ENCODE peak calls at places on chromosomes 2 and 18, in ten cellular contexts. One of them, this sample, is unnamed. For H3K4me1, the result is how much of the 10 kb centered on the place peaks cover.

GRCh38 chr2:22355816-22356433 is 1029.1 kb upstream of the KLHL29 start:
- DNase-seq in endothelial cell of umbilical vein: no peak
- DNase-seq in adrenal gland: peak
- DNase-seq in neuronal stem cell: peak
- DNase-seq in SJSA1: peak
- DNase-seq in lung: peak
- DNase-seq in IMR-90: peak
- DNase-seq in CD8-positive, alpha-beta memory T cell: no peak
- DNase-seq in cardiac muscle cell: peak
- DNase-seq in tibial nerve: peak
- DNase-seq in this sample: no peak

GRCh38 chr2:78992807-78993517 is 32.5 kb upstream of the REG3G start:
- DNase-seq in endothelial cell of umbilical vein: no peak
- DNase-seq in adrenal gland: no peak
- DNase-seq in neuronal stem cell: no peak
- DNase-seq in SJSA1: no peak
- DNase-seq in lung: no peak
- DNase-seq in IMR-90: no peak
- DNase-seq in CD8-positive, alpha-beta memory T cell: no peak
- DNase-seq in cardiac muscle cell: peak
- DNase-seq in tibial nerve: no peak
- DNase-seq in this sample: no peak

GRCh38 chr2:102142829-102143449 is 393 bp downstream of the IL1R1 start:
- DNase-seq in endothelial cell of umbilical vein: no peak
- DNase-seq in adrenal gland: peak
- DNase-seq in neuronal stem cell: peak
- DNase-seq in SJSA1: no peak
- DNase-seq in lung: peak
- DNase-seq in IMR-90: peak
- DNase-seq in CD8-positive, alpha-beta memory T cell: no peak
- DNase-seq in cardiac muscle cell: no peak
- DNase-seq in tibial nerve: no peak
- DNase-seq in this sample: no peak

GRCh38 chr18:49521251-49521650 is 34.2 kb upstream of the C18orf32 start:
- DNase-seq in endothelial cell of umbilical vein: no peak
- DNase-seq in adrenal gland: no peak
- DNase-seq in neuronal stem cell: no peak
- DNase-seq in SJSA1: no peak
- DNase-seq in lung: no peak
- DNase-seq in IMR-90: no peak
- DNase-seq in CD8-positive, alpha-beta memory T cell: no peak
- DNase-seq in cardiac muscle cell: peak
- DNase-seq in tibial nerve: no peak
- DNase-seq in this sample: no peak

GRCh38 chr2:173860566-173860965 is 104.6 kb downstream of the SP3 start:
- DNase-seq in endothelial cell of umbilical vein: no peak
- DNase-seq in adrenal gland: no peak
- DNase-seq in neuronal stem cell: no peak
- DNase-seq in SJSA1: no peak
- DNase-seq in lung: no peak
- DNase-seq in IMR-90: no peak
- DNase-seq in CD8-positive, alpha-beta memory T cell: no peak
- DNase-seq in cardiac muscle cell: no peak
- DNase-seq in tibial nerve: no peak
- DNase-seq in this sample: no peak

GRCh38 chr2:185823773-185824172 is 85.2 kb downstream of the FSIP2 start:
- DNase-seq in endothelial cell of umbilical vein: no peak
- DNase-seq in adrenal gland: no peak
- DNase-seq in neuronal stem cell: no peak
- DNase-seq in SJSA1: no peak
- DNase-seq in lung: no peak
- DNase-seq in IMR-90: no peak
- DNase-seq in CD8-positive, alpha-beta memory T cell: no peak
- DNase-seq in cardiac muscle cell: no peak
- DNase-seq in tibial nerve: no peak
- DNase-seq in this sample: no peak

GRCh38 chr2:72745679-72746368 is 80.0 kb downstream of the EXOC6B start:
- DNase-seq in endothelial cell of umbilical vein: peak
- DNase-seq in adrenal gland: no peak
- DNase-seq in neuronal stem cell: peak
- DNase-seq in SJSA1: no peak
- DNase-seq in lung: no peak
- DNase-seq in IMR-90: peak
- DNase-seq in CD8-positive, alpha-beta memory T cell: no peak
- DNase-seq in cardiac muscle cell: peak
- DNase-seq in tibial nerve: peak
- DNase-seq in this sample: no peak

GRCh38 chr18:30566877-30567276 is 475.7 kb downstream of the DSC3 start:
- DNase-seq in endothelial cell of umbilical vein: no peak
- DNase-seq in adrenal gland: no peak
- DNase-seq in neuronal stem cell: no peak
- DNase-seq in SJSA1: no peak
- DNase-seq in lung: no peak
- DNase-seq in IMR-90: no peak
- DNase-seq in CD8-positive, alpha-beta memory T cell: no peak
- DNase-seq in cardiac muscle cell: no peak
- DNase-seq in tibial nerve: no peak
- DNase-seq in this sample: no peak

GRCh38 chr2:135948642-135949355 is 36.6 kb downstream of the DARS1 start:
- DNase-seq in endothelial cell of umbilical vein: peak
- DNase-seq in adrenal gland: no peak
- DNase-seq in neuronal stem cell: no peak
- DNase-seq in SJSA1: no peak
- DNase-seq in lung: no peak
- DNase-seq in IMR-90: peak
- DNase-seq in CD8-positive, alpha-beta memory T cell: peak
- DNase-seq in cardiac muscle cell: no peak
- DNase-seq in tibial nerve: no peak
- DNase-seq in this sample: peak

GRCh38 chr2:208406474-208407451 is at the start of gene PTH2R:
- DNase-seq in endothelial cell of umbilical vein: no peak
- DNase-seq in adrenal gland: no peak
- DNase-seq in neuronal stem cell: peak
- DNase-seq in SJSA1: no peak
- DNase-seq in lung: no peak
- DNase-seq in IMR-90: no peak
- DNase-seq in CD8-positive, alpha-beta memory T cell: no peak
- DNase-seq in cardiac muscle cell: peak
- DNase-seq in tibial nerve: no peak
- DNase-seq in this sample: no peak

GRCh38 chr2:126050991-126051736 is 604.8 kb upstream of the GYPC start:
- DNase-seq in endothelial cell of umbilical vein: no peak
- DNase-seq in adrenal gland: no peak
- DNase-seq in neuronal stem cell: no peak
- DNase-seq in SJSA1: no peak
- DNase-seq in lung: no peak
- DNase-seq in IMR-90: no peak
- DNase-seq in CD8-positive, alpha-beta memory T cell: no peak
- DNase-seq in cardiac muscle cell: no peak
- DNase-seq in tibial nerve: no peak
- DNase-seq in this sample: no peak

GRCh38 chr2:186526281-186526680 is 40.2 kb downstream of the ZC3H15 start:
- DNase-seq in endothelial cell of umbilical vein: no peak
- DNase-seq in adrenal gland: no peak
- DNase-seq in neuronal stem cell: no peak
- DNase-seq in SJSA1: no peak
- DNase-seq in lung: no peak
- DNase-seq in IMR-90: no peak
- DNase-seq in CD8-positive, alpha-beta memory T cell: no peak
- DNase-seq in cardiac muscle cell: no peak
- DNase-seq in tibial nerve: no peak
- DNase-seq in this sample: no peak

GRCh38 chr18:58105206-58105907 is 61.3 kb downstream of the NEDD4L start:
- DNase-seq in endothelial cell of umbilical vein: no peak
- DNase-seq in adrenal gland: no peak
- DNase-seq in neuronal stem cell: no peak
- DNase-seq in SJSA1: no peak
- DNase-seq in lung: no peak
- DNase-seq in IMR-90: peak
- DNase-seq in CD8-positive, alpha-beta memory T cell: no peak
- DNase-seq in cardiac muscle cell: no peak
- DNase-seq in tibial nerve: no peak
- DNase-seq in this sample: no peak

GRCh38 chr18:63147010-63147409 is 172.6 kb downstream of the BCL2 start:
- DNase-seq in endothelial cell of umbilical vein: no peak
- DNase-seq in adrenal gland: no peak
- DNase-seq in neuronal stem cell: no peak
- DNase-seq in SJSA1: no peak
- DNase-seq in lung: no peak
- DNase-seq in IMR-90: no peak
- DNase-seq in CD8-positive, alpha-beta memory T cell: no peak
- DNase-seq in cardiac muscle cell: no peak
- DNase-seq in tibial nerve: no peak
- DNase-seq in this sample: no peak

GRCh38 chr2:137208361-137208973 is 443.1 kb downstream of the THSD7B start:
- DNase-seq in endothelial cell of umbilical vein: no peak
- DNase-seq in adrenal gland: peak
- DNase-seq in neuronal stem cell: no peak
- DNase-seq in SJSA1: peak
- DNase-seq in lung: no peak
- DNase-seq in IMR-90: no peak
- DNase-seq in CD8-positive, alpha-beta memory T cell: no peak
- DNase-seq in cardiac muscle cell: no peak
- DNase-seq in tibial nerve: no peak
- DNase-seq in this sample: no peak

GRCh38 chr2:72144412-72144745 is 3.3 kb downstream of the CYP26B1 start:
- DNase-seq in endothelial cell of umbilical vein: no peak
- DNase-seq in adrenal gland: no peak
- DNase-seq in neuronal stem cell: no peak
- DNase-seq in SJSA1: peak
- DNase-seq in lung: no peak
- DNase-seq in IMR-90: no peak
- DNase-seq in CD8-positive, alpha-beta memory T cell: peak
- DNase-seq in cardiac muscle cell: peak
- DNase-seq in tibial nerve: no peak
- DNase-seq in this sample: no peak

GRCh38 chr18:35526476-35527120 is 28.8 kb upstream of the INO80C start:
- DNase-seq in endothelial cell of umbilical vein: no peak
- DNase-seq in adrenal gland: peak
- DNase-seq in neuronal stem cell: no peak
- DNase-seq in SJSA1: no peak
- DNase-seq in lung: no peak
- DNase-seq in IMR-90: no peak
- DNase-seq in CD8-positive, alpha-beta memory T cell: no peak
- DNase-seq in cardiac muscle cell: peak
- DNase-seq in tibial nerve: peak
- DNase-seq in this sample: no peak

GRCh38 chr18:36157441-36157840 is 27.7 kb downstream of the ELP2 start:
- DNase-seq in endothelial cell of umbilical vein: no peak
- DNase-seq in adrenal gland: no peak
- DNase-seq in neuronal stem cell: no peak
- DNase-seq in SJSA1: no peak
- DNase-seq in lung: no peak
- DNase-seq in IMR-90: peak
- DNase-seq in CD8-positive, alpha-beta memory T cell: no peak
- DNase-seq in cardiac muscle cell: no peak
- DNase-seq in tibial nerve: no peak
- DNase-seq in this sample: no peak

GRCh38 chr2:148813603-148814065 is 61.4 kb upstream of the KIF5C start:
- DNase-seq in endothelial cell of umbilical vein: no peak
- DNase-seq in adrenal gland: peak
- DNase-seq in neuronal stem cell: no peak
- DNase-seq in SJSA1: no peak
- DNase-seq in lung: no peak
- DNase-seq in IMR-90: no peak
- DNase-seq in CD8-positive, alpha-beta memory T cell: peak
- DNase-seq in cardiac muscle cell: no peak
- DNase-seq in tibial nerve: no peak
- DNase-seq in this sample: peak

GRCh38 chr2:237879991-237880560 is 20.7 kb downstream of the RAMP1 start:
- DNase-seq in endothelial cell of umbilical vein: no peak
- DNase-seq in adrenal gland: no peak
- DNase-seq in neuronal stem cell: no peak
- DNase-seq in SJSA1: no peak
- DNase-seq in lung: no peak
- DNase-seq in IMR-90: no peak
- DNase-seq in CD8-positive, alpha-beta memory T cell: no peak
- DNase-seq in cardiac muscle cell: no peak
- DNase-seq in tibial nerve: no peak
- DNase-seq in this sample: no peak
- H3K27ac ChIP-seq in endothelial cell of umbilical vein: no peak
- H3K27ac ChIP-seq in adrenal gland: no peak
- H3K27ac ChIP-seq in neuronal stem cell: no peak
- H3K27ac ChIP-seq in SJSA1: no peak
- H3K27ac ChIP-seq in lung: no peak
- H3K27ac ChIP-seq in IMR-90: no peak
- H3K27ac ChIP-seq in CD8-positive, alpha-beta memory T cell: no peak
- H3K27ac ChIP-seq in cardiac muscle cell: no peak
- H3K27ac ChIP-seq in tibial nerve: peak
- H3K27ac ChIP-seq in this sample: no peak

DNA sequence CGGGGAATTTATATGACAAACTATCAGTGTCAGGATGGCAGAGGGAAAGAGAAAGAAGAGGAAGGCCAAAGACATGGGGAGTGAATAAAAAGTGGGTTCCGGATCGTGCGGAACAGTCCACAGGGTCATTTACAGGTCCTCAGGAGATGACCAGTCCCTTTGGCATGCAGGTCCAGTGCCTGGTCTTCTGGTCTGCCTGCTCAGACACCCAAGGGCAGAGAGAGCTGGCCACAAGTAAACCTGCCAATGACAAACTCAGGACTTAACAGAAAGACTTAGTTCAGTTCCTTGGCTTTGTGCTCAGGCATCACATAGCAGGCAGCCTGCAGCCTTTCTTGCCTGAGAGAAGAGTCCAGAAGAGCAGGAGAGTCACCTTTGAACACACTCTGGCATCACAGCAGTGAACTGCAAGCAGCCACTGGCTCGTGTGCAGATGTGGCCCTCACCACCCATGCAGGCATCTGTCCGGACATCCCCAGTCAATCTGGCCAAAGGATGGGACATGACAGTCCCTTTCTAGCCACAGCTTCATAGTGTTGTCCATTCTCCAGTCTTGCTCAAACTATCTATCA is 14.0 kb downstream of the TMEM127 start:
- DNase-seq in endothelial cell of umbilical vein: peak
- DNase-seq in adrenal gland: peak
- DNase-seq in neuronal stem cell: peak
- DNase-seq in SJSA1: peak
- DNase-seq in lung: peak
- DNase-seq in IMR-90: peak
- DNase-seq in CD8-positive, alpha-beta memory T cell: no peak
- DNase-seq in cardiac muscle cell: peak
- DNase-seq in tibial nerve: peak
- DNase-seq in this sample: no peak
- H3K4me1 ChIP-seq in endothelial cell of umbilical vein: under half
- H3K4me1 ChIP-seq in adrenal gland: half or more
- H3K4me1 ChIP-seq in neuronal stem cell: under half
- H3K4me1 ChIP-seq in SJSA1: under half
- H3K4me1 ChIP-seq in lung: under half
- H3K4me1 ChIP-seq in IMR-90: under half
- H3K4me1 ChIP-seq in CD8-positive, alpha-beta memory T cell: under half
- H3K4me1 ChIP-seq in cardiac muscle cell: under half
- H3K4me1 ChIP-seq in tibial nerve: under half
- H3K4me1 ChIP-seq in this sample: under half

GRCh38 chr18:27921392-27921791 is 255.5 kb downstream of the CDH2 start:
- DNase-seq in endothelial cell of umbilical vein: no peak
- DNase-seq in adrenal gland: no peak
- DNase-seq in neuronal stem cell: no peak
- DNase-seq in SJSA1: no peak
- DNase-seq in lung: no peak
- DNase-seq in IMR-90: no peak
- DNase-seq in CD8-positive, alpha-beta memory T cell: no peak
- DNase-seq in cardiac muscle cell: no peak
- DNase-seq in tibial nerve: no peak
- DNase-seq in this sample: no peak
- H3K4me3 ChIP-seq in endothelial cell of umbilical vein: no peak
- H3K4me3 ChIP-seq in adrenal gland: no peak
- H3K4me3 ChIP-seq in neuronal stem cell: no peak
- H3K4me3 ChIP-seq in SJSA1: peak
- H3K4me3 ChIP-seq in lung: no peak
- H3K4me3 ChIP-seq in IMR-90: no peak
- H3K4me3 ChIP-seq in CD8-positive, alpha-beta memory T cell: no peak
- H3K4me3 ChIP-seq in cardiac muscle cell: no peak
- H3K4me3 ChIP-seq in tibial nerve: no peak
- H3K4me3 ChIP-seq in this sample: no peak

GRCh38 chr2:120940726-120941256 is 205.1 kb downstream of the GLI2 start:
- DNase-seq in endothelial cell of umbilical vein: no peak
- DNase-seq in adrenal gland: no peak
- DNase-seq in neuronal stem cell: no peak
- DNase-seq in SJSA1: no peak
- DNase-seq in lung: no peak
- DNase-seq in IMR-90: no peak
- DNase-seq in CD8-positive, alpha-beta memory T cell: no peak
- DNase-seq in cardiac muscle cell: no peak
- DNase-seq in tibial nerve: no peak
- DNase-seq in this sample: no peak
- H3K27ac ChIP-seq in endothelial cell of umbilical vein: no peak
- H3K27ac ChIP-seq in adrenal gland: no peak
- H3K27ac ChIP-seq in neuronal stem cell: no peak
- H3K27ac ChIP-seq in SJSA1: peak
- H3K27ac ChIP-seq in lung: no peak
- H3K27ac ChIP-seq in IMR-90: peak
- H3K27ac ChIP-seq in CD8-positive, alpha-beta memory T cell: no peak
- H3K27ac ChIP-seq in cardiac muscle cell: peak
- H3K27ac ChIP-seq in tibial nerve: no peak
- H3K27ac ChIP-seq in this sample: no peak